ENCODE peak calls at places on chromosome 12, in four cellular contexts. K, G, I and T are unnamed samples.

GRCh38 chr12:106769078-106769477 is 5.4 kb upstream of the RIC8B start:
- DNase-seq in G (no peak), I (no peak), K (no peak), T (peak; percentile 27)

GRCh38 chr12:101612162-101612916 is 17.6 kb downstream of the MYBPC1 start:
- DNase-seq in K (no peak), I (no peak), G (no peak), T (no peak)

GRCh38 chr12:24948816-24949722 is at the start of gene BCAT1:
- DNase-seq in I (peak; percentile 72), G (peak; percentile 40), K (no peak), T (peak; percentile 49)

GRCh38 chr12:3600039-3600720 is 109.2 kb downstream of the PRMT8 start:
- DNase-seq in K (no peak), I (no peak), G (no peak), T (no peak)

GRCh38 chr12:89770391-89770790 is 61.8 kb upstream of the ATP2B1 start:
- DNase-seq in I (no peak), K (no peak), G (no peak), T (peak; percentile 21)

GRCh38 chr12:57868870-57869609 is 22.5 kb upstream of the CTDSP2 start:
- DNase-seq in I (no peak), K (no peak), G (no peak), T (no peak)

GRCh38 chr12:40106655-40107054 is 774 bp upstream of the SLC2A13 start:
- DNase-seq in K (no peak), G (no peak), I (no peak), T (no peak)

GRCh38 chr12:14185441-14186192 is 179.9 kb upstream of the ATF7IP start:
- DNase-seq in K (no peak), G (peak; percentile 87), I (peak; percentile 8), T (peak; percentile 8)

GRCh38 chr12:46377678-46378077 is 5.1 kb upstream of the SLC38A2 start:
- DNase-seq in G (no peak), K (no peak), I (peak; percentile 47), T (peak; percentile 43)

GRCh38 chr12:78392918-78393317 is 471.7 kb upstream of the SYT1 start:
- DNase-seq in G (no peak), K (no peak), I (no peak), T (peak; percentile 18)

GRCh38 chr12:51320695-51321320 is 3.2 kb downstream of the BIN2 start:
- DNase-seq in G (no peak), I (no peak), K (no peak), T (no peak)

GRCh38 chr12:16515666-16516065 is 90.3 kb downstream of the LMO3 start:
- DNase-seq in I (no peak), G (no peak), K (no peak), T (peak; percentile 10)

GRCh38 chr12:57632898-57633825 is at the start of gene B4GALNT1:
- DNase-seq in K (peak; percentile 62), I (peak; percentile 76), G (peak; percentile 48), T (no peak)

GRCh38 chr12:27387473-27387872 is 54.8 kb downstream of the BMAL2 start:
- DNase-seq in I (no peak), G (no peak), K (no peak), T (no peak)

GRCh38 chr12:98066251-98066650 is 449.1 kb upstream of the TMPO start:
- DNase-seq in K (no peak), G (no peak), I (no peak), T (no peak)

GRCh38 chr12:57772429-57773322 is at the start of gene EEF1AKMT3:
- DNase-seq in K (no peak), I (peak; percentile 38), G (peak; percentile 78), T (peak; percentile 26)

GRCh38 chr12:89333564-89334252 is 18.6 kb downstream of the DUSP6 start:
- DNase-seq in K (no peak), G (peak; percentile 58), I (no peak), T (no peak)

GRCh38 chr12:124578854-124579253 is 11.4 kb upstream of the NCOR2 start:
- DNase-seq in I (no peak), K (no peak), G (no peak), T (no peak)

GRCh38 chr12:117441751-117442150 is 80.3 kb upstream of the NOS1 start:
- DNase-seq in I (no peak), K (no peak), G (no peak), T (peak; percentile 56)

GRCh38 chr12:26918321-26919215 is 19.2 kb downstream of the INTS13 start:
- DNase-seq in K (no peak), I (no peak), G (no peak), T (no peak)

GRCh38 chr12:104290320-104290719 is 13.2 kb upstream of the EID3 start:
- DNase-seq in K (no peak), G (no peak), I (no peak), T (no peak)

GRCh38 chr12:104749555-104749954 is 208.5 kb downstream of the SLC41A2 start:
- DNase-seq in K (no peak), G (no peak), I (no peak), T (no peak)

GRCh38 chr12:27382126-27382795 is 49.6 kb downstream of the BMAL2 start:
- DNase-seq in K (no peak), G (no peak), I (no peak), T (peak; percentile 96)

GRCh38 chr12:53532524-53533445 is 25.5 kb upstream of the NPFF start:
- DNase-seq in G (no peak), I (no peak), K (no peak), T (no peak)

GRCh38 chr12:71134405-71134804 is 23.4 kb downstream of the TSPAN8 start:
- DNase-seq in I (no peak), K (no peak), G (no peak), T (no peak)